ENCODE peak calls at places on chromosomes 1 and 21, in five cellular contexts. One of them, this sample, is unnamed.

GRCh38 chr1:36797761-36798160 is 236.6 kb downstream of the GRIK3 start:
- DNase-seq in stomach: no peak
- DNase-seq in tibial nerve: no peak
- DNase-seq in suprapubic skin: no peak
- DNase-seq in A549: no peak
- DNase-seq in this sample: no peak

GRCh38 chr1:226638001-226638601 is 89.5 kb downstream of the STUM start:
- DNase-seq in stomach: no peak
- DNase-seq in tibial nerve: no peak
- DNase-seq in suprapubic skin: peak; percentile 77
- DNase-seq in A549: no peak
- DNase-seq in this sample: peak; percentile 34

GRCh38 chr1:204623894-204624361 is 61.6 kb downstream of the LRRN2 start:
- DNase-seq in tibial nerve: no peak
- DNase-seq in suprapubic skin: no peak
- DNase-seq in stomach: no peak
- DNase-seq in A549: peak; percentile 53
- DNase-seq in this sample: no peak

GRCh38 chr1:36349241-36349671 is 25.8 kb upstream of the EVA1B start:
- DNase-seq in suprapubic skin: no peak
- DNase-seq in stomach: no peak
- DNase-seq in tibial nerve: no peak
- DNase-seq in A549: no peak
- DNase-seq in this sample: no peak

GRCh38 chr1:8848663-8849386 is 29.7 kb downstream of the ENO1 start:
- DNase-seq in stomach: peak; percentile 95
- DNase-seq in A549: peak; percentile 66
- DNase-seq in suprapubic skin: peak; percentile 91
- DNase-seq in tibial nerve: peak; percentile 78
- DNase-seq in this sample: peak; percentile 87

GRCh38 chr21:14762309-14762708 is 216.2 kb upstream of the SAMSN1 start:
- DNase-seq in A549: no peak
- DNase-seq in suprapubic skin: no peak
- DNase-seq in stomach: no peak
- DNase-seq in tibial nerve: no peak
- DNase-seq in this sample: no peak

GRCh38 chr1:246503341-246503740 is 3.7 kb downstream of the SMYD3 start:
- DNase-seq in suprapubic skin: no peak
- DNase-seq in A549: no peak
- DNase-seq in tibial nerve: no peak
- DNase-seq in stomach: no peak
- DNase-seq in this sample: no peak

GRCh38 chr1:66931548-66932124 is 6.8 kb downstream of the MIER1 start:
- DNase-seq in suprapubic skin: no peak
- DNase-seq in A549: no peak
- DNase-seq in stomach: no peak
- DNase-seq in tibial nerve: no peak
- DNase-seq in this sample: no peak

GRCh38 chr1:200525167-200526123 is 95.1 kb downstream of the KIF14 start:
- DNase-seq in A549: no peak
- DNase-seq in stomach: no peak
- DNase-seq in suprapubic skin: no peak
- DNase-seq in tibial nerve: no peak
- DNase-seq in this sample: no peak

GRCh38 chr1:215606564-215607168 is 39.6 kb downstream of the KCTD3 start:
- DNase-seq in A549: peak; percentile 15
- DNase-seq in stomach: no peak
- DNase-seq in suprapubic skin: no peak
- DNase-seq in tibial nerve: no peak
- DNase-seq in this sample: no peak

GRCh38 chr1:44714532-44714931 is 16.4 kb downstream of the RNU5D-1 start:
- DNase-seq in tibial nerve: no peak
- DNase-seq in suprapubic skin: no peak
- DNase-seq in A549: no peak
- DNase-seq in stomach: no peak
- DNase-seq in this sample: no peak

GRCh38 chr1:86527306-86527705 is 19.6 kb upstream of the CLCA4 start:
- DNase-seq in A549: no peak
- DNase-seq in tibial nerve: no peak
- DNase-seq in stomach: no peak
- DNase-seq in suprapubic skin: no peak
- DNase-seq in this sample: no peak

GRCh38 chr1:101005871-101006270 is 19.7 kb downstream of the DPH5 start:
- DNase-seq in tibial nerve: no peak
- DNase-seq in stomach: no peak
- DNase-seq in A549: no peak
- DNase-seq in suprapubic skin: no peak
- DNase-seq in this sample: no peak

DNA sequence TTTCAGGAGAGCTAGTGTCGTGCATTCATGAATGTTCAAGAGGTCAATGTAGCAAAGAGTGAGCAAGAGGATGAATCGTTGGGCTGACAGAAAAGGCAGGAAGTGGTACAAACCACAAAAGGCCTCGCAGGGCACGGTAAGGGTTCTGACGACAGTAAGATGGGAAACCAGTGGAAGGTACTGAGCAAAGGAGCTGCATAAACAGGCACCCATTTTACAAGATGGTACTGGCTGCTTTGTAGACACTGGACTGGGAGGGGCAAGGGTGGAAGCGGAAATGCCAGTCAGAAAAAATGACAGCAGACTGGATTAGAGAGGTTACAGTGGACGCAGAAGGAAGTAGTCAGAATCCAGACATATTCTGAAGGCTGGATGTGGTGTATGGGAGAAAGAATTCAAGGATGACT is 123.5 kb downstream of the PTPN14 start:
- DNase-seq in A549: no peak
- DNase-seq in suprapubic skin: no peak
- DNase-seq in stomach: peak; percentile 29
- DNase-seq in tibial nerve: no peak
- DNase-seq in this sample: no peak
- TF ChIP-seq POLR2A in A549: no peak
- TF ChIP-seq POLR2A in suprapubic skin: no peak
- TF ChIP-seq POLR2A in stomach: no peak
- TF ChIP-seq POLR2A in tibial nerve: no peak
- TF ChIP-seq POLR2A in this sample: no peak

GRCh38 chr1:155198547-155198906 is 9.2 kb downstream of the THBS3 start:
- DNase-seq in stomach: no peak
- DNase-seq in tibial nerve: no peak
- DNase-seq in A549: no peak
- DNase-seq in suprapubic skin: no peak
- DNase-seq in this sample: no peak
- TF ChIP-seq EP300 in stomach: no peak
- TF ChIP-seq EP300 in tibial nerve: no peak
- TF ChIP-seq EP300 in A549: no peak
- TF ChIP-seq EP300 in suprapubic skin: no peak
- TF ChIP-seq EP300 in this sample: no peak

GRCh38 chr1:113389953-113390834 is at the start of gene MAGI3:
- DNase-seq in A549: peak; percentile 73
- DNase-seq in tibial nerve: peak; percentile 94
- DNase-seq in suprapubic skin: peak; percentile 97
- DNase-seq in stomach: peak; percentile 98
- DNase-seq in this sample: peak; percentile 98
- TF ChIP-seq POLR2A in A549: peak; percentile 69
- TF ChIP-seq POLR2A in tibial nerve: no peak
- TF ChIP-seq POLR2A in suprapubic skin: peak; percentile 47
- TF ChIP-seq POLR2A in stomach: peak; percentile 74
- TF ChIP-seq POLR2A in this sample: peak; percentile 68

GRCh38 chr1:155242805-155243358 is 12.4 kb downstream of the ENTREP3 start:
- DNase-seq in tibial nerve: no peak
- DNase-seq in stomach: no peak
- DNase-seq in A549: no peak
- DNase-seq in suprapubic skin: no peak
- DNase-seq in this sample: no peak

GRCh38 chr1:155247667-155248563 is 7.4 kb downstream of the ENTREP3 start:
- DNase-seq in A549: no peak
- DNase-seq in suprapubic skin: no peak
- DNase-seq in stomach: no peak
- DNase-seq in tibial nerve: no peak
- DNase-seq in this sample: no peak

GRCh38 chr1:155241851-155242264 is 13.4 kb downstream of the ENTREP3 start:
- DNase-seq in stomach: no peak
- DNase-seq in suprapubic skin: no peak
- DNase-seq in tibial nerve: no peak
- DNase-seq in A549: no peak
- DNase-seq in this sample: no peak

GRCh38 chr1:155245163-155245524 is 10.1 kb downstream of the ENTREP3 start:
- DNase-seq in A549: no peak
- DNase-seq in tibial nerve: no peak
- DNase-seq in stomach: no peak
- DNase-seq in suprapubic skin: no peak
- DNase-seq in this sample: no peak

GRCh38 chr1:155244368-155245162 is 10.7 kb downstream of the ENTREP3 start:
- DNase-seq in suprapubic skin: peak; percentile 98
- DNase-seq in A549: peak; percentile 99
- DNase-seq in tibial nerve: peak; percentile 97
- DNase-seq in stomach: peak; percentile 97
- DNase-seq in this sample: peak; percentile 97
- TF ChIP-seq EP300 in suprapubic skin: no peak
- TF ChIP-seq EP300 in A549: no peak
- TF ChIP-seq EP300 in tibial nerve: peak; percentile 75
- TF ChIP-seq EP300 in stomach: no peak
- TF ChIP-seq EP300 in this sample: peak; percentile 77

GRCh38 chr1:155321577-155322497 is 1.1 kb downstream of the RUSC1 start:
- DNase-seq in A549: no peak
- DNase-seq in suprapubic skin: no peak
- DNase-seq in tibial nerve: no peak
- DNase-seq in stomach: no peak
- DNase-seq in this sample: peak; percentile 44

GRCh38 chr1:155324041-155324716 is 3.5 kb downstream of the RUSC1 start:
- DNase-seq in stomach: peak; percentile 95
- DNase-seq in suprapubic skin: peak; percentile 97
- DNase-seq in A549: peak; percentile 98
- DNase-seq in tibial nerve: peak; percentile 92
- DNase-seq in this sample: peak; percentile 94

GRCh38 chr1:155322571-155322952 is 1.9 kb downstream of the RUSC1 start:
- DNase-seq in suprapubic skin: no peak
- DNase-seq in stomach: no peak
- DNase-seq in tibial nerve: no peak
- DNase-seq in A549: peak; percentile 41
- DNase-seq in this sample: no peak

GRCh38 chr1:155323729-155324040 is 3.0 kb downstream of the RUSC1 start:
- DNase-seq in tibial nerve: peak; percentile 83
- DNase-seq in stomach: peak; percentile 92
- DNase-seq in A549: peak; percentile 77
- DNase-seq in suprapubic skin: peak; percentile 93
- DNase-seq in this sample: peak; percentile 94

DNA sequence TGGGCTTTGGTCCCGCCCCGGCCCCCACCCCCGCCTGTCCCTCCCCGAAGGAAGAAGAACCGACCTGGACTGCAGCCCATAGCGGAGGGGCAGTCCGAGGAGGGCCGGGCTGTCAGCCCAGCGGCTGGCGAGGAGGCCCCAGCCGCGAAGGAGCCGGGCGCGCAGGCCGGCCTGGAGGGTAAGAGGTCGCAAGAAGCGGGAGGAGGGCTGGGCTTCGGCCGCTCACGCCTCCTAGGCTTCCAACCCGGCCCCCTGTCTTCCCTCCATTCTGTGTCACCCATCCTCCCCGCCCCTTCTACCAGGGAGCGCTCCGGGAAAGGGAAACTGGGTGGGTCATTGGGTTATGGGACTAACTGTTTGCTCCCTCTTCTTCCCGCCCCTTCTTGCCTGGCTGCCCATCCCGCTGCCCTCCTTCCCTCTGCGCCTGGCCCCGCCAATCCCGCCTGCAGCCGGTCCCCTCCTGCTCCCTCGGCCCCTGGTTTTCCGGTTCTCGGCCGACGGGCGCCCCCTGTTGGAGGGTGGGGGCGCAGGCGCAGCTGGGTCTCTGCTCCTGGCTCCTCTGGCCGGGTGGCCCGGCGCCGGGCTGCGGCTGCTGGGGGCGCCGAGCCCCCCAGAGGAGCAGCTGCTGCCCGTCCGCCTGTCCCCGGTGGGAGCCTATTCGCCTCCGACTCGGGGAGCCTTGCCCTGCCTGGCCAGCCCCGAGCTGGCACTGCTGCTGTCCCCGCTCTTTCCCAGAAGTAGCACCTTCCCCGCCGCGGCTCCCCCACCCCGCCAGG is 2.4 kb downstream of the RUSC1 start:
- DNase-seq in tibial nerve: peak; percentile 80
- DNase-seq in suprapubic skin: peak; percentile 94
- DNase-seq in stomach: peak; percentile 86
- DNase-seq in A549: peak; percentile 93
- DNase-seq in this sample: peak; percentile 86
- TF ChIP-seq POLR2A in tibial nerve: peak; percentile 40
- TF ChIP-seq POLR2A in suprapubic skin: no peak
- TF ChIP-seq POLR2A in stomach: no peak
- TF ChIP-seq POLR2A in A549: peak; percentile 30
- TF ChIP-seq POLR2A in this sample: peak; percentile 46

DNA sequence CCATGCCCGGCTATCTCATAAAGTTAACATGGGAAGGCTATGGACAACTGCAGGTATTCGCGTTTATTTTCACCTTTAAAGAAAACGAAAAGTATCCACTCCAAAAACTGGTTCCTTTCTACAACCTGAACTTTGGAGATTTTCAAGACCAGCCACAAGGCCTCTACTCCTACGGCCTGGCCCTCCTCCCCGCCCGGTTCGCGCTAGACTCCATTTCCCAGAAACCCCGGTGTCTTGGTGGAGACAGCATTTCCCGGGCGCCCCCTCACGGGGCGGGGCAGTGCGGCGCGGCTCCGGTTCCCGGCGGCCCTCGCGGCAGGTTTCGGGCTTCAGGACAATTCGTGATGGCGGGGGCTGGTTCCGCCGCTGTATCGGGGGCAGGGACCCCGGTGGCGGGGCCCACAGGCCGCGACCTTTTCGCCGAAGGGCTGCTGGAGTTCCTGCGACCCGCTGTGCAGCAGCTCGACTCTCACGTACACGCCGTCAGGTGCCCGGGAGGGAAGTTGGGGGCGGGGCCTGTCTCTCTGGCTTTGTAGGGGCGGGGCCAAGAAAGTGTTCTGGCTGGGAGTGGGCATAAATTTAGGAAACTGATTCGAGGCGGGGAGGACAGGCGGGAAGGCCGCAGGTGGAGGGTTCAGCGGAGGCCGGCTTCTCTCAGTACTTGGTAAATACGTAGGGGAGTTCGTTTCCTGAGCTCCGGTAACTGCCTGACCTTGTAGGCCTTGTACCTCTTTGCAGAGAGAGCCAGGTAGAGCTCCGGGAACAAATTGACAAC is at the start of gene SNAPIN:
- DNase-seq in A549: peak; percentile 91
- DNase-seq in suprapubic skin: peak; percentile 95
- DNase-seq in tibial nerve: peak; percentile 82
- DNase-seq in stomach: peak; percentile 90
- DNase-seq in this sample: peak; percentile 93
- TF ChIP-seq EP300 in A549: no peak
- TF ChIP-seq EP300 in suprapubic skin: no peak
- TF ChIP-seq EP300 in tibial nerve: peak; percentile 93
- TF ChIP-seq EP300 in stomach: no peak
- TF ChIP-seq EP300 in this sample: peak; percentile 49